ENCODE peak calls at places on chromosomes 16 and 17, in seven cellular contexts. X is SK-N-MC; B is esophagus muscularis mucosa; A is activated CD4-positive, alpha-beta T cell treated with anti-CD3 and anti-CD28 coated beads for 48 hours; D is astrocyte of the spinal cord; Y is activated T-helper 1 cell treated with anti-CD3 and anti-CD28 coated beads, Interleukin-12 subunit alpha, Interleukin-12 subunit beta, Interleukin-2, Interleukin-4 antibody, amounts not matched to agents 30 ng/mL and 10 ng/mL and 1 ng/mL, durations not matched to agents 14 hours and 24 hours and 36 hours; C is activated naive CD8-positive, alpha-beta T cell treated with anti-CD3 and anti-CD28 coated beads, Interleukin-2, amount 10 ng/mL, durations not matched to agents 7 days and 5 days. I is an unnamed sample.

GRCh38 chr17:21453144-21453982 is 77.2 kb downstream of the KCNJ12 start:
- DNase-seq in Y (no peak), A (no peak), B (no peak), D (no peak), C (no peak), X (no peak), I (no peak)

GRCh38 chr16:67291461-67291860 is 12.1 kb downstream of the PLEKHG4 start:
- DNase-seq in C (no peak), B (no peak), X (no peak), A (no peak), D (no peak), Y (no peak), I (no peak)

GRCh38 chr16:69131167-69131748 is 1.1 kb downstream of the CHTF8 start:
- DNase-seq in X (no peak), C (no peak), A (no peak), Y (no peak), D (peak), B (no peak), I (peak)

GRCh38 chr17:17228521-17229279 is 8.3 kb downstream of the FLCN start:
- DNase-seq in A (no peak), Y (no peak), C (no peak), X (no peak), D (no peak), B (no peak), I (no peak)

GRCh38 chr16:85058909-85059308 is 31.3 kb downstream of the KIAA0513 start:
- DNase-seq in A (no peak), C (no peak), B (no peak), Y (no peak), D (no peak), X (no peak), I (no peak)

GRCh38 chr16:84279871-84280270 is 14.8 kb upstream of the WFDC1 start:
- DNase-seq in X (no peak), D (no peak), Y (no peak), B (no peak), C (no peak), A (no peak), I (no peak)

GRCh38 chr17:50661795-50662391 is 27.2 kb downstream of the ABCC3 start:
- DNase-seq in D (peak), C (no peak), B (no peak), A (peak), X (no peak), Y (peak), I (peak)

GRCh38 chr16:84032458-84033178 is 10.0 kb downstream of the SLC38A8 start:
- DNase-seq in Y (no peak), X (no peak), A (no peak), B (no peak), C (no peak), D (no peak), I (no peak)

GRCh38 chr17:64661731-64661980 is 451 bp downstream of the SMURF2 start:
- DNase-seq in B (no peak), Y (no peak), X (no peak), C (no peak), A (no peak), D (no peak), I (no peak)

GRCh38 chr17:47694818-47695663 is 1.1 kb downstream of the TBKBP1 start:
- DNase-seq in B (no peak), A (peak), C (peak), D (no peak), X (no peak), Y (no peak), I (peak)

GRCh38 chr17:38915639-38915995 is 9.8 kb upstream of the LASP1NB start:
- DNase-seq in Y (no peak), D (no peak), C (no peak), A (no peak), X (no peak), B (no peak), I (no peak)

GRCh38 chr16:84788968-84789371 is 30.8 kb upstream of the CRISPLD2 start:
- DNase-seq in B (no peak), Y (no peak), X (no peak), D (no peak), C (no peak), A (no peak), I (no peak)

GRCh38 chr17:78159575-78160158 is 8.7 kb upstream of the SYNGR2 start:
- DNase-seq in Y (no peak), C (no peak), B (no peak), A (no peak), X (no peak), D (peak), I (peak)

GRCh38 chr17:62696726-62697490 is 69.4 kb downstream of the MRC2 start:
- DNase-seq in A (no peak), C (no peak), D (no peak), X (no peak), Y (no peak), B (no peak), I (no peak)

GRCh38 chr16:79380990-79381389 is 219.5 kb downstream of the MAF start:
- DNase-seq in X (no peak), B (no peak), Y (no peak), D (no peak), A (no peak), C (no peak), I (peak)

I was measured in fibroblast of lung.